ENCODE peak calls at places on chromosomes 16 and 17, in five cellular contexts. T, Y, V, C and U are unnamed samples.

GRCh38 chr16:61366006-61366405 is 670.2 kb downstream of the CDH8 start:
- DNase-seq in T (no peak), Y (no peak), V (no peak), C (no peak), U (no peak)

GRCh38 chr17:80294653-80295052 is 34.0 kb downstream of the RNF213 start:
- DNase-seq in T (no peak), Y (no peak), V (no peak), C (no peak), U (no peak)

GRCh38 chr16:27748868-27749546 is 199.1 kb downstream of the KATNIP start:
- DNase-seq in T (peak), Y (no peak), V (peak), C (peak), U (peak)

GRCh38 chr17:12201294-12201693 is 180.6 kb downstream of the MAP2K4 start:
- DNase-seq in T (no peak), Y (no peak), V (no peak), C (no peak), U (no peak)

GRCh38 chr17:5237541-5238016 is 2.9 kb upstream of the SCIMP start:
- DNase-seq in T (peak), Y (no peak), V (peak), C (peak), U (peak)

GRCh38 chr17:50149425-50150353 is 788 bp downstream of the PPP1R9B start:
- DNase-seq in T (no peak), Y (peak), V (no peak), C (peak), U (no peak)

GRCh38 chr17:27996157-27997043 is 46.1 kb upstream of the NLK start:
- DNase-seq in T (no peak), Y (no peak), V (no peak), C (no peak), U (no peak)

GRCh38 chr17:60601443-60602384 is 1.7 kb downstream of the PPM1D start:
- DNase-seq in T (peak), Y (no peak), V (peak), C (peak), U (peak)

GRCh38 chr17:40086150-40087044 is 14.0 kb downstream of the NR1D1 start:
- DNase-seq in T (no peak), Y (peak), V (no peak), C (no peak), U (peak)